ENCODE peak calls at places on chromosomes 13 and 19, in seven cellular contexts. L is cardiac muscle cell; U is body of pancreas; A is Peyer's patch; E is CD8-positive, alpha-beta memory T cell; V is right lobe of liver; W is neuronal stem cell. F is an unnamed sample.

GRCh38 chr19:46254776-46255175 is 25.2 kb downstream of the IGFL1 start:
- DNase-seq in L (no peak), U (no peak), A (no peak), E (no peak), V (no peak), W (no peak), F (no peak)

GRCh38 chr19:35310331-35310730 is 18.4 kb downstream of the MAG start:
- DNase-seq in L (no peak), U (no peak), A (no peak), E (no peak), V (no peak), W (no peak), F (no peak)

GRCh38 chr19:13022111-13022858 is 27.0 kb downstream of the NFIX start:
- DNase-seq in L (no peak), U (peak; percentile 63), A (no peak), E (no peak), V (no peak), W (no peak), F (no peak)

GRCh38 chr13:91046715-91047327 is 300.7 kb upstream of the MIR17HG start:
- DNase-seq in L (peak; percentile 22), U (no peak), A (no peak), E (no peak), V (no peak), W (no peak), F (no peak)

GRCh38 chr13:113649212-113649611 is 8.8 kb downstream of the ATP4B start:
- DNase-seq in L (no peak), U (peak; percentile 2), A (peak; percentile 26), E (no peak), V (peak; percentile 32), W (no peak), F (no peak)

GRCh38 chr13:113952151-113952982 is 21.5 kb downstream of the C13orf46 start:
- DNase-seq in L (no peak), U (no peak), A (no peak), E (no peak), V (peak; percentile 46), W (no peak), F (no peak)

GRCh38 chr13:24217601-24218281 is 57.2 kb downstream of the SPATA13 start:
- DNase-seq in L (no peak), U (peak; percentile 66), A (peak; percentile 85), E (no peak), V (peak; percentile 91), W (no peak), F (no peak)

GRCh38 chr19:11538232-11539036 is at the start of gene CNN1:
- DNase-seq in L (peak; percentile 91), U (no peak), A (peak; percentile 66), E (no peak), V (no peak), W (no peak), F (no peak)

GRCh38 chr13:98103942-98104880 is 38.7 kb upstream of the FARP1 start:
- DNase-seq in L (no peak), U (no peak), A (no peak), E (no peak), V (no peak), W (no peak), F (no peak)

GRCh38 chr13:33379597-33379996 is 94.0 kb upstream of the STARD13 start:
- DNase-seq in L (no peak), U (peak; percentile 71), A (no peak), E (no peak), V (no peak), W (no peak), F (no peak)

GRCh38 chr13:112730157-112730671 is 40.4 kb downstream of the ATP11A start:
- DNase-seq in L (no peak), U (no peak), A (peak; percentile 39), E (no peak), V (no peak), W (no peak), F (no peak)

GRCh38 chr19:50909240-50910070 is 1.7 kb downstream of the KLK4 start:
- DNase-seq in L (peak; percentile 87), U (peak; percentile 69), A (peak; percentile 81), E (no peak), V (no peak), W (peak; percentile 94), F (no peak)

GRCh38 chr13:112346899-112347229 is 29.3 kb upstream of the SPACA7 start:
- DNase-seq in L (no peak), U (no peak), A (no peak), E (no peak), V (no peak), W (no peak), F (no peak)

GRCh38 chr13:25171170-25171516 is 945 bp downstream of the AMER2 start:
- DNase-seq in L (no peak), U (peak; percentile 13), A (no peak), E (no peak), V (no peak), W (no peak), F (no peak)

GRCh38 chr19:44939668-44940067 is 2.4 kb upstream of the APOC4 start:
- DNase-seq in L (no peak), U (no peak), A (no peak), E (no peak), V (peak; percentile 78), W (no peak), F (no peak)

GRCh38 chr19:34436716-34437115 is 8.5 kb downstream of the UBA2 start:
- DNase-seq in L (no peak), U (no peak), A (no peak), E (no peak), V (no peak), W (no peak), F (no peak)

GRCh38 chr13:73939071-73939380 is 195.2 kb downstream of the KLF12 start:
- DNase-seq in L (no peak), U (no peak), A (no peak), E (no peak), V (no peak), W (no peak), F (no peak)

GRCh38 chr19:47598407-47599349 is 10.3 kb upstream of the BICRA start:
- DNase-seq in L (peak; percentile 67), U (peak; percentile 18), A (peak; percentile 65), E (no peak), V (no peak), W (peak; percentile 49), F (no peak)

GRCh38 chr19:19062454-19063182 is 1.2 kb upstream of the SLC25A42 start:
- DNase-seq in L (no peak), U (no peak), A (no peak), E (no peak), V (no peak), W (no peak), F (no peak)

GRCh38 chr19:3243851-3244700 is 19.6 kb downstream of the CELF5 start:
- DNase-seq in L (peak; percentile 89), U (no peak), A (peak; percentile 52), E (no peak), V (no peak), W (peak; percentile 70), F (peak; percentile 50)

GRCh38 chr13:107035778-107036177 is 467.8 kb upstream of the ARGLU1 start:
- DNase-seq in L (no peak), U (no peak), A (no peak), E (no peak), V (no peak), W (no peak), F (no peak)

GRCh38 chr19:14514215-14514871 is 3.9 kb downstream of the DNAJB1 start:
- DNase-seq in L (no peak), U (no peak), A (no peak), E (no peak), V (no peak), W (no peak), F (no peak)

GRCh38 chr19:55516878-55517620 is 19.9 kb downstream of the SBK2 start:
- DNase-seq in L (peak; percentile 95), U (peak; percentile 96), A (peak; percentile 96), E (peak; percentile 86), V (peak; percentile 94), W (peak; percentile 90), F (peak; percentile 86)

GRCh38 chr13:51317262-51317661 is 22.2 kb upstream of the SERPINE3 start:
- DNase-seq in L (no peak), U (no peak), A (no peak), E (no peak), V (no peak), W (no peak), F (no peak)

GRCh38 chr19:31232871-31233270 is 116.4 kb downstream of the TSHZ3 start:
- DNase-seq in L (no peak), U (no peak), A (no peak), E (no peak), V (no peak), W (no peak), F (no peak)

GRCh38 chr19:33302974-33303790 is 848 bp upstream of the CEBPA start:
- DNase-seq in L (peak; percentile 86), U (peak; percentile 72), A (peak; percentile 71), E (no peak), V (peak; percentile 70), W (no peak), F (peak; percentile 12)

GRCh38 chr19:33301900-33302174 is 497 bp downstream of the CEBPA start:
- DNase-seq in L (peak; percentile 34), U (peak; percentile 37), A (no peak), E (no peak), V (no peak), W (no peak), F (no peak)

GRCh38 chr19:33300016-33300981 is 2.0 kb downstream of the CEBPA start:
- DNase-seq in L (no peak), U (no peak), A (peak; percentile 48), E (no peak), V (peak; percentile 72), W (no peak), F (no peak)

GRCh38 chr19:33302175-33302973 is at the start of gene CEBPA:
- DNase-seq in L (peak; percentile 95), U (peak; percentile 89), A (peak; percentile 90), E (peak; percentile 52), V (peak; percentile 94), W (peak; percentile 90), F (peak; percentile 61)

GRCh38 chr19:33301011-33301899 is 1.1 kb downstream of the CEBPA start:
- DNase-seq in L (peak; percentile 40), U (peak; percentile 41), A (peak; percentile 47), E (no peak), V (peak; percentile 66), W (no peak), F (no peak)
- H3K4me3 ChIP-seq in L (peak overlapping the region; percentile 35), U (peak overlapping the region; percentile 8), A (peak overlapping the region; percentile 67), E (no peak overlapping the region), V (peak overlapping the region; percentile 86), W (peak overlapping the region; percentile 68), F (no peak overlapping the region)

DNA sequence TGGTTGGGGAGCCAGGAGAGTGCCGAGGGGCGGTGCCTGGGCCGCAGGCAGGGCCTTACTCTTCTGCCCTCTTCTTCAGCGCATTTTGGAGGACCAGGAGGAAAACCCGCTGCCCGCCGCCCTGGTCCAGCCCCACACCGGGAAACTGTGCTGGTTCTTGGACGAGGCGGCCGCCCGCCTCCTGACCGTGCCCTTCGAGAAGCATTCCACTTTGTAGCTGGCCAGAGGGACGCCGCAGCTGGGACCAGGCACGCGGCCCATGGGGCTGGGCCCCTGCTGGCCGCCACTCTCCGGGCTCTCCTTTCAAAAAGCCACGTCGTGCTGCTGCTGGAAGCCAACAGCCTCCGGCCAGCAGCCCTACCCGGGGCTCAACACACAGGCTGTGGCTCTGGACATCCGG is 9.4 kb downstream of the PGLS start:
- DNase-seq in L (no peak), U (no peak), A (no peak), E (no peak), V (no peak), W (no peak), F (no peak)
- H3K27ac ChIP-seq in L (no peak overlapping the region), U (no peak overlapping the region), A (no peak overlapping the region), E (no peak overlapping the region), V (no peak overlapping the region), W (no peak overlapping the region), F (no peak overlapping the region)

GRCh38 chr19:48713041-48713863 is 6.3 kb downstream of the MAMSTR start:
- DNase-seq in L (no peak), U (no peak), A (no peak), E (no peak), V (no peak), W (no peak), F (no peak)
- H3K4me1 ChIP-seq in L (peaks cover 11% of the 10 kb centered on the region), U (peaks cover 34% of the 10 kb centered on the region), A (peaks cover 8% of the 10 kb centered on the region), E (peaks cover 19% of the 10 kb centered on the region), V (no peaks in the 10 kb centered on the region), W (peaks cover 19% of the 10 kb centered on the region), F (peaks cover 24% of the 10 kb centered on the region)

GRCh38 chr19:788821-789472 is 8.3 kb upstream of the PTBP1 start:
- DNase-seq in L (no peak), U (no peak), A (no peak), E (no peak), V (no peak), W (no peak), F (no peak)
- H3K4me3 ChIP-seq in L (no peak overlapping the region), U (no peak overlapping the region), A (no peak overlapping the region), E (no peak overlapping the region), V (no peak overlapping the region), W (peak overlapping the region; percentile 41), F (no peak overlapping the region)

F was measured in CD4-positive, alpha-beta memory T cell.